ENCODE peak calls at places on chromosomes 3 and 15, in four cellular contexts. P is NCI-H1417; J is stimulated activated naive CD4-positive, alpha-beta T cell; O is CD8-positive, alpha-beta T cell. Z is an unnamed sample.

GRCh38 chr15:82739086-82739485 is 29.4 kb upstream of the AP3B2 start:
- DNase-seq in P (no peak), J (no peak), O (no peak), Z (no peak)

GRCh38 chr3:122927726-122928125 is 99.8 kb downstream of the SEMA5B start:
- DNase-seq in P (no peak), J (no peak), O (no peak), Z (no peak)

GRCh38 chr15:73560501-73561117 is 72.6 kb downstream of the NPTN start:
- DNase-seq in P (peak; percentile 73), J (peak; percentile 26), O (no peak), Z (no peak)

GRCh38 chr15:70475921-70476320 is 287.4 kb downstream of the UACA start:
- DNase-seq in P (no peak), J (no peak), O (no peak), Z (no peak)

GRCh38 chr15:40043927-40044716 is 5.1 kb upstream of the SRP14 start:
- DNase-seq in P (no peak), J (no peak), O (no peak), Z (no peak)

GRCh38 chr3:139848660-139849059 is 86.3 kb upstream of the CLSTN2 start:
- DNase-seq in P (no peak), J (no peak), O (no peak), Z (no peak)

GRCh38 chr15:44698651-44699050 is 12.5 kb downstream of the PATL2 start:
- DNase-seq in P (no peak), J (no peak), O (no peak), Z (no peak)

GRCh38 chr15:28880680-28881079 is 5.1 kb upstream of the APBA2 start:
- DNase-seq in P (no peak), J (no peak), O (no peak), Z (no peak)

GRCh38 chr3:148513066-148513671 is 184.5 kb upstream of the AGTR1 start:
- DNase-seq in P (no peak), J (no peak), O (no peak), Z (no peak)

GRCh38 chr3:39192490-39193092 is at the start of gene XIRP1:
- DNase-seq in P (no peak), J (no peak), O (no peak), Z (no peak)

GRCh38 chr15:68384451-68385239 is 47.3 kb downstream of the ITGA11 start:
- DNase-seq in P (no peak), J (no peak), O (no peak), Z (peak; percentile 49)

GRCh38 chr15:96268421-96269204 is 61.9 kb upstream of the NR2F2 start:
- DNase-seq in P (no peak), J (no peak), O (no peak), Z (no peak)

GRCh38 chr3:10259798-10260197 is 11.5 kb downstream of the TATDN2 start:
- DNase-seq in P (no peak), J (no peak), O (no peak), Z (no peak)

GRCh38 chr3:140023616-140024530 is 88.9 kb downstream of the CLSTN2 start:
- DNase-seq in P (no peak), J (no peak), O (no peak), Z (no peak)

GRCh38 chr15:38563723-38564519 is 693 bp downstream of the RASGRP1 start:
- DNase-seq in P (peak; percentile 35), J (peak; percentile 83), O (peak; percentile 85), Z (no peak)

GRCh38 chr15:87949934-87950298 is 306.6 kb downstream of the NTRK3 start:
- DNase-seq in P (no peak), J (no peak), O (no peak), Z (no peak)

GRCh38 chr15:33852570-33852969 is 115.7 kb upstream of the CHRM5 start:
- DNase-seq in P (no peak), J (no peak), O (no peak), Z (no peak)

GRCh38 chr3:55591893-55592292 is 104.8 kb upstream of the WNT5A start:
- DNase-seq in P (no peak), J (no peak), O (no peak), Z (no peak)

GRCh38 chr3:32621466-32621865 is 50.8 kb upstream of the DYNC1LI1 start:
- DNase-seq in P (no peak), J (no peak), O (no peak), Z (no peak)

GRCh38 chr3:159781867-159782266 is 206.8 kb upstream of the IL12A start:
- DNase-seq in P (no peak), J (no peak), O (no peak), Z (no peak)

GRCh38 chr3:171660126-171660661 is 150.1 kb downstream of the PLD1 start:
- DNase-seq in P (no peak), J (no peak), O (no peak), Z (no peak)

GRCh38 chr15:25711164-25711563 is 152.0 kb downstream of the ATP10A start:
- DNase-seq in P (no peak), J (no peak), O (no peak), Z (peak; percentile 51)

GRCh38 chr3:17946619-17947018 is 204.2 kb upstream of the TBC1D5 start:
- DNase-seq in P (no peak), J (no peak), O (no peak), Z (no peak)

GRCh38 chr3:175247629-175248028 is 388.5 kb downstream of the NAALADL2 start:
- DNase-seq in P (no peak), J (no peak), O (no peak), Z (no peak)

GRCh38 chr15:68434021-68434420 is 2.1 kb upstream of the ITGA11 start:
- DNase-seq in P (no peak), J (no peak), O (no peak), Z (peak; percentile 44)

GRCh38 chr3:135966349-135966695 is 794 bp downstream of the PPP2R3A start:
- DNase-seq in P (peak; percentile 35), J (no peak), O (no peak), Z (no peak)

GRCh38 chr15:76116138-76116885 is 56.5 kb downstream of the TMEM266 start:
- DNase-seq in P (no peak), J (no peak), O (no peak), Z (no peak)

GRCh38 chr3:187870360-187871203 is 125.3 kb upstream of the BCL6 start:
- DNase-seq in P (no peak), J (no peak), O (no peak), Z (no peak)

GRCh38 chr3:13556937-13557336 is 8.0 kb downstream of the FBLN2 start:
- DNase-seq in P (no peak), J (no peak), O (no peak), Z (no peak)

GRCh38 chr3:198076722-198077308 is 116.8 kb downstream of the LMLN start:
- DNase-seq in P (peak; percentile 27), J (no peak), O (no peak), Z (no peak)

GRCh38 chr15:39596358-39597051 is 15.6 kb downstream of the THBS1 start:
- DNase-seq in P (no peak), J (no peak), O (no peak), Z (no peak)

GRCh38 chr3:7444886-7445285 is 584.0 kb downstream of the GRM7 start:
- DNase-seq in P (no peak), J (no peak), O (no peak), Z (no peak)

GRCh38 chr3:154135511-154136173 is 14.5 kb downstream of the ARHGEF26 start:
- DNase-seq in P (no peak), J (no peak), O (no peak), Z (no peak)

Z was measured in RWPE2.